ENCODE peak calls at places on chromosomes 3 and 15, in nine cellular contexts. D is uterus, Z is body of pancreas, N is heart left ventricle, A is IMR-90, W is K562, R is adrenal gland, Q is sigmoid colon, P is A549. E is an unnamed sample.

GRCh38 chr3:139414608-139415224 is 25.3 kb upstream of the COPB2 start:
- DNase-seq in Q (no peak), W (no peak), N (no peak), R (no peak), Z (no peak), A (no peak), P (no peak), D (no peak), E (no peak)

GRCh38 chr15:36175181-36175750 is 404.2 kb upstream of the CDIN1 start:
- DNase-seq in N (no peak), A (no peak), P (no peak), Q (no peak), R (no peak), Z (no peak), D (no peak), W (no peak), E (no peak)

GRCh38 chr3:146163584-146163983 is 2.6 kb upstream of the PLOD2 start:
- DNase-seq in D (no peak), P (peak), A (peak), Z (no peak), Q (no peak), R (no peak), W (no peak), N (no peak), E (no peak)

GRCh38 chr3:176905331-176905730 is 292.0 kb downstream of the TBL1XR1 start:
- DNase-seq in P (no peak), Z (no peak), N (no peak), A (no peak), Q (no peak), R (no peak), D (no peak), W (no peak), E (no peak)

GRCh38 chr3:13420051-13420816 is at the start of gene NUP210:
- DNase-seq in R (peak), Q (no peak), D (no peak), P (peak), N (peak), A (no peak), W (peak), Z (peak), E (peak)

GRCh38 chr3:63800097-63800496 is 19.0 kb upstream of the C3orf49 start:
- DNase-seq in Z (no peak), P (no peak), R (no peak), Q (no peak), N (no peak), D (no peak), A (no peak), W (no peak), E (no peak)

GRCh38 chr3:163391407-163392181 is 1686.7 kb downstream of the SI start:
- DNase-seq in P (no peak), Z (no peak), A (no peak), W (no peak), Q (no peak), R (no peak), N (no peak), D (no peak), E (no peak)

GRCh38 chr3:165874663-165875489 is 37.7 kb upstream of the BCHE start:
- DNase-seq in P (no peak), Q (no peak), D (no peak), A (no peak), R (no peak), N (no peak), Z (no peak), W (no peak), E (no peak)

DNA sequence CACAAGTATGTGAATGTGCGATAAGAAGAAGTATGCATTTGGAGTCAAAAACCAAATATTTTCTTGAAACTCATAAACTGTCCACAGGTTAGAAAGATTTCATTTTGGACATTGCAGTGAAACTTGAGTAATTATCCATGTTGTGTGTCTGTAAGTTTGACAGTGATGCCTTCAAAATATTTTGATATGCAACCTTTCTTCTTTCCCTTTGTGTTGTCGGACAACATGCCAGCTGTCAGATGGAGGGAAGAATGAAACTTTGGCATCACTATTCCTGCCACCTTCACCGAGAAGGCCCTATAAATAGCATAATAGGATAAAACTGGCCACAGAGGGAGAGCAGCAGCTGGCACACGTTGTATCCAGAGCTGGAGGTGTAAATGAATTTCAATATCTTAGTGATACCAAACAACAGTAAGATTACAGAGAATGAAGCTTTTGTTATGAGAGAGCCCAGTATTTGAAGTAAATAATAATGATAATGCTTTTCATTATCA is 436.7 kb upstream of the CFAP20DC start:
- DNase-seq in N (no peak), R (no peak), P (no peak), Z (no peak), A (no peak), D (no peak), Q (no peak), W (no peak), E (no peak)
- TF ChIP-seq POLR2A in N (no peak), R (no peak), P (no peak), Z (no peak), A (no peak), D (no peak), Q (no peak), W (no peak), E (no peak)

GRCh38 chr3:167125612-167126407 is 254.3 kb downstream of the ZBBX start:
- DNase-seq in A (no peak), Z (no peak), W (no peak), Q (no peak), P (no peak), N (no peak), R (no peak), D (no peak), E (no peak)

GRCh38 chr3:167115331-167115934 is 264.7 kb downstream of the ZBBX start:
- DNase-seq in N (no peak), D (no peak), Q (peak), W (no peak), Z (no peak), R (no peak), P (no peak), A (no peak), E (no peak)

GRCh38 chr3:167116120-167116922 is 263.8 kb downstream of the ZBBX start:
- DNase-seq in W (no peak), A (no peak), Z (no peak), N (no peak), Q (peak), D (no peak), R (no peak), P (no peak), E (no peak)

GRCh38 chr3:167120828-167121227 is 259.3 kb downstream of the ZBBX start:
- DNase-seq in Q (no peak), R (no peak), P (no peak), Z (no peak), W (no peak), A (no peak), N (no peak), D (no peak), E (no peak)
- TF ChIP-seq POLR2A in Q (no peak), R (no peak), P (no peak), Z (no peak), W (no peak), A (no peak), N (no peak), D (no peak), E (no peak)

DNA sequence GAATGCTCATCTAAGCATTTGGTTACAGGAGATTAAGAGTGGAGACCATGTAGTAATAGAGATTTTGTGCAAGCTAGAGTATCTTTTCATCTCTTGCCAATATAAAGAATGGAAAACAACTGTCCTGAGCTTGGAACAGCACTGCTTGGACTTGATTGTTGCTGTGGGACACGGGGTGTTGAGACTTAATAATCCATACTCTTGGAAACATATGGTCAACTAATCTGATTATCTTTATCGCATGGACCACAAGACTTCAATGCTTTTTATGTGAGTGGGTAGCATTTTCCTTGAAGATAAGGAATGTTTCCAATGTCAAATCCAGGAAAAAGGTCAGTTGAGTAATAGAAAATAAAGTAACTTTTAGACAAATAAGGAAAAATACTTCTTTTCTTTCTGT is 806.3 kb downstream of the DIPK2A start:
- DNase-seq in R (no peak), A (no peak), Q (no peak), W (no peak), D (no peak), P (no peak), Z (no peak), N (no peak), E (no peak)
- TF ChIP-seq POLR2A in R (no peak), A (no peak), Q (no peak), W (no peak), D (no peak), P (no peak), Z (no peak), N (no peak), E (no peak)

GRCh38 chr3:98518816-98519215 is 3.9 kb downstream of the CLDND1 start:
- DNase-seq in Z (no peak), P (no peak), R (no peak), Q (no peak), A (no peak), N (no peak), D (no peak), W (no peak), E (no peak)

GRCh38 chr3:98525494-98525893 is 2.8 kb upstream of the CLDND1 start:
- DNase-seq in P (no peak), Q (no peak), D (no peak), N (no peak), Z (no peak), W (no peak), A (no peak), R (no peak), E (no peak)

GRCh38 chr3:98519351-98519750 is 3.4 kb downstream of the CLDND1 start:
- DNase-seq in P (no peak), W (no peak), Q (no peak), A (peak), D (no peak), R (no peak), N (no peak), Z (no peak), E (no peak)

GRCh38 chr3:98521897-98522537 is 685 bp downstream of the CLDND1 start:
- DNase-seq in N (no peak), D (peak), Q (peak), P (peak), Z (peak), R (peak), W (peak), A (peak), E (peak)

DNA sequence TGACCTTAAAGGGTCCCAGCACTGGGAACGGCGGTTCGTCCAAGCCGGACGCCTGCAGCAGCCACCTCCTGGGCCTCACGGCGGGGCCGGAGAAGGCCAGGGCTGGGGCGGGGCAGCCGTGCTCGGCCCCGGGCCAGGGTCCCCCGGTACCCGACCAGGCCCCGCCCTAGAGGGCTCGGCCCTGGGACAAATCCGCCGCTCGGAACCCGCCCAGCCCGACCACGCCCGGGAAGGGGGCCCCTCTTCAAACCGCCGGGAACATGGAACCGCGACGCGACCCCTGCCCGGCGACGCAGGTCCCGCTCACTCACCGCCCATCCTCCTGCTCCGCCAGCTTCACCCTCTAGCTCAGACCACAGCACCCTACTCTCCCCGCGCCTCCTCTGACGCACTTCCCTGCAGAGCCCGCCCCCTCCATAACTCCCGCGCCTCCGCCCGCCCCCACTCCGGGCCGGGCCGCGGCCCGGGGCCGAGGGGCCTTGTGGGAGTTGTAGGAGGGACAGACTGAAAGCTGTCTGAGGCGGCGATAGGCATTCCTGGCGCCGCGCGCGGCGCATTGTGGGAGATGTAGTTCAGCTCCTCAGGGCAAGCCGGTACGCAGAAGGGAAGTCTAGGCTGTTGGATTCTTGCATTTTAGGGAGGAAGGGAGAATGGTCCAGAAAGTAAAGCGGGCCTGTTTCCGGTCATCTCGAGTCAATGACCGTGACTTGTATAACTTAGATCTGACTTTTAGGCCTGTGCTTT is at the start of gene CLDND1:
- DNase-seq in N (peak), P (peak), Z (peak), D (peak), R (peak), A (peak), Q (peak), W (peak), E (peak)
- TF ChIP-seq POLR2A in N (peak), P (peak), Z (peak), D (peak), R (peak), A (peak), Q (peak), W (peak), E (peak)

DNA sequence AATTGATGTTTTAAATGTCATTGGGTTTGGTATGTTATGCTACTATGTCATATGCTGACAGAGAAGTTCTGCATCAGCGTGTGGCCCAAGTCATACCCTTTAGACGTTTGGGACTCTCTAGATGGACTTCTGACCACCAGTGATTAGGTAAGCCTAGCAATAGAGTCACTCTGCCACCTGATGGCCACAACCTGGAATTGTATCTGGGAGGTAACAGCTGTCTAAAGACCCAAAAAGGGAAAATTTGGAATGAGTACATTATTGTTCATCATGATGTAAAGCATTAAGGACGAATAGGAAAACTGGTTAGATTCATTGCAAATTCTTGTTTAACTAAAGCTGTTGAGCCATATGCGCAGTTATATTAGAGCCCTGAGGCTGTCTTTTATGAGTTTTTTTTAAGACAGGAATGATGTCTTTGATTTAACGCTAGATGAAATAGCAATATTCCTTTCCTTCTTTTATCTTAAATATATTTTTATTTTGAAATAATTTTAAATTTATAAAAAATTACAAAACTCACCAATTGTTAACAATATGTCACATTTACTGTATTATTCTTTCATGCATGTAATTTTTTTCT is 63.6 kb downstream of the FAM81A start:
- DNase-seq in Q (no peak), R (no peak), W (peak), Z (peak), P (peak), D (no peak), N (no peak), A (peak), E (peak)
- TF ChIP-seq POLR2A in Q (no peak), R (no peak), W (no peak), Z (no peak), P (no peak), D (no peak), N (no peak), A (no peak), E (no peak)

GRCh38 chr3:70053293-70053692 is 53.8 kb downstream of the SAMMSON start:
- DNase-seq in W (no peak), N (no peak), A (no peak), D (no peak), Z (no peak), Q (no peak), R (no peak), P (no peak), E (no peak)

GRCh38 chr3:70049761-70050160 is 50.2 kb downstream of the SAMMSON start:
- DNase-seq in R (no peak), N (no peak), W (no peak), D (no peak), A (peak), Z (no peak), P (no peak), Q (no peak), E (no peak)
- TF ChIP-seq POLR2A in R (no peak), N (no peak), W (no peak), D (no peak), A (no peak), Z (no peak), P (no peak), Q (no peak), E (no peak)

GRCh38 chr3:15294914-15295313 is 37.5 kb downstream of the SH3BP5 start:
- DNase-seq in A (no peak), D (no peak), N (no peak), W (no peak), Q (peak), R (no peak), Z (no peak), P (no peak), E (no peak)

GRCh38 chr3:15291589-15292541 is 40.5 kb downstream of the SH3BP5 start:
- DNase-seq in Q (peak), W (no peak), Z (no peak), N (no peak), R (no peak), A (no peak), P (no peak), D (no peak), E (no peak)

GRCh38 chr3:15290731-15291130 is 41.7 kb downstream of the SH3BP5 start:
- DNase-seq in N (no peak), R (no peak), D (no peak), A (no peak), P (no peak), Z (no peak), Q (peak), W (no peak), E (no peak)

GRCh38 chr3:15295506-15295905 is 36.9 kb downstream of the SH3BP5 start:
- DNase-seq in A (no peak), Q (peak), W (no peak), P (no peak), R (no peak), N (no peak), Z (no peak), D (no peak), E (no peak)

GRCh38 chr3:15292765-15293522 is 39.4 kb downstream of the SH3BP5 start:
- DNase-seq in P (no peak), Q (peak), Z (peak), N (no peak), A (peak), D (peak), R (peak), W (no peak), E (no peak)
- TF ChIP-seq POLR2A in P (no peak), Q (no peak), Z (no peak), N (no peak), A (no peak), D (no peak), R (no peak), W (no peak), E (no peak)

DNA sequence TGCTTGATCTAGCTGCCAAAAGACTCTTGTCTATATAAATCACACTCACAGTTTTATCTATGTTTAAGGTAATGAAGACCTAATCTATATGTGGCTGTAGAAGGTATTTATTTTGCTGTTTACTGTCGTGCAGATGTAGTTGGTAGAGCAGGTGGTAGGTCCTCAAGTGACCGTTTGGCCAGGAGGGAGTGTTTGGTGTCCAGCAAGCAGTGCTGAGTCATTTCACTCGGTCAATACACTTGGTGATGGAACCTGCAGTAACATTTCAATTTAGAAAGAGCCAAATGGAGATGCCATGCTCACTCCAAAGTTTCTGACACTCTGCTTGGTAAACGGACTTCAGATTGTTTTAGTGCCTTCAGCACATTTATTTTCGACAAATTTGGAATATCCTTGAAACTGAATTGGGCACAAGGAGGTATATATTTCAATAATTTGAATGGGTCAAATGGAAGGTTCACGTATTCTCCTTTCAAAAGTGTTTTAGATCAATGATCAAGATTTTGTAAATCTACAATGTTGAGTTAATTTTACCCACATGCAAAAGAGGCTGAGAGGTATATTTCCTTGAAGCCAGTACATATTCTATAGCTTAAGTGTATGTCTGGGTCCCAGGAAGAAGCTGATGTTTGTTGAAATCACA is 7.5 kb upstream of the CX3CR1 start:
- DNase-seq in A (no peak), P (no peak), N (no peak), D (no peak), Z (peak), Q (no peak), R (no peak), W (peak), E (no peak)
- TF ChIP-seq POLR2A in A (no peak), P (no peak), N (no peak), D (no peak), Z (no peak), Q (no peak), R (no peak), W (no peak), E (no peak)

GRCh38 chr3:57227930-57228733 is 603 bp downstream of the APPL1 start:
- DNase-seq in R (peak), A (peak), Z (peak), W (peak), N (peak), D (peak), P (peak), Q (peak), E (peak)
- TF ChIP-seq POLR2A in R (no peak), A (no peak), Z (peak), W (no peak), N (peak), D (no peak), P (no peak), Q (peak), E (no peak)

E was measured in erythroblast.